ENCODE peak calls at places on chromosome 1, in five cellular contexts. Z, C, T, G and J are unnamed samples.

GRCh38 chr1:203135636-203136305 is 8.2 kb downstream of the ADORA1 start:
- DNase-seq in G (peak; percentile 31), T (no peak), Z (no peak), C (no peak), J (no peak)

GRCh38 chr1:21139601-21140000 is 37.1 kb downstream of the EIF4G3 start:
- DNase-seq in T (no peak), C (no peak), Z (no peak), G (no peak), J (peak; percentile 44)

GRCh38 chr1:112866151-112866550 is 89.8 kb downstream of the SLC16A1 start:
- DNase-seq in G (peak; percentile 80), Z (no peak), C (no peak), T (peak; percentile 93), J (no peak)

GRCh38 chr1:187313115-187313514 is 484.4 kb downstream of the PLA2G4A start:
- DNase-seq in G (no peak), T (peak; percentile 7), Z (no peak), C (no peak), J (no peak)

GRCh38 chr1:8283058-8283884 is 34.6 kb upstream of the SLC45A1 start:
- DNase-seq in G (no peak), Z (no peak), T (no peak), C (no peak), J (no peak)

GRCh38 chr1:170267317-170267716 is 121.6 kb downstream of the NTMT2 start:
- DNase-seq in G (peak; percentile 3), C (no peak), Z (no peak), T (no peak), J (no peak)

GRCh38 chr1:201999625-202000238 is 10.7 kb upstream of the ELF3 start:
- DNase-seq in C (no peak), T (peak; percentile 33), G (peak; percentile 65), Z (no peak), J (no peak)

GRCh38 chr1:44421374-44422028 is 16.4 kb downstream of the RNF220 start:
- DNase-seq in C (no peak), Z (no peak), G (peak; percentile 58), T (no peak), J (no peak)

GRCh38 chr1:55612988-55613387 is 397.8 kb upstream of the USP24 start:
- DNase-seq in C (no peak), Z (no peak), G (no peak), T (peak; percentile 79), J (no peak)